ENCODE peak calls at places on chromosomes 11 and 22, in five cellular contexts. One of them, this sample, is unnamed.

GRCh38 chr11:126938718-126939117 is 61.9 kb downstream of the KIRREL3 start:
- DNase-seq in BE2C: no peak
- DNase-seq in stomach: no peak
- DNase-seq in ovary: no peak
- DNase-seq in astrocyte of the spinal cord: no peak
- DNase-seq in this sample: no peak

GRCh38 chr11:62400760-62401159 is 18.1 kb upstream of the SCGB1A1 start:
- DNase-seq in BE2C: peak; percentile 79
- DNase-seq in stomach: peak; percentile 54
- DNase-seq in ovary: peak; percentile 87
- DNase-seq in astrocyte of the spinal cord: peak; percentile 90
- DNase-seq in this sample: peak; percentile 96

GRCh38 chr11:113634940-113635575 is 71.0 kb downstream of the TMPRSS5 start:
- DNase-seq in astrocyte of the spinal cord: no peak
- DNase-seq in BE2C: no peak
- DNase-seq in stomach: no peak
- DNase-seq in ovary: no peak
- DNase-seq in this sample: no peak

GRCh38 chr11:111718436-111719325 is 47.5 kb downstream of the PPP2R1B start:
- DNase-seq in stomach: peak; percentile 73
- DNase-seq in BE2C: no peak
- DNase-seq in astrocyte of the spinal cord: peak; percentile 90
- DNase-seq in ovary: no peak
- DNase-seq in this sample: no peak

GRCh38 chr11:118644496-118644895 is 35.0 kb downstream of the TREH start:
- DNase-seq in ovary: no peak
- DNase-seq in BE2C: no peak
- DNase-seq in stomach: no peak
- DNase-seq in astrocyte of the spinal cord: no peak
- DNase-seq in this sample: no peak

GRCh38 chr11:131924446-131925240 is 554.2 kb downstream of the NTM start:
- DNase-seq in ovary: no peak
- DNase-seq in BE2C: no peak
- DNase-seq in astrocyte of the spinal cord: peak; percentile 76
- DNase-seq in stomach: no peak
- DNase-seq in this sample: no peak

GRCh38 chr11:62604460-62605130 is 2.9 kb upstream of the MTA2 start:
- DNase-seq in stomach: no peak
- DNase-seq in ovary: no peak
- DNase-seq in BE2C: no peak
- DNase-seq in astrocyte of the spinal cord: no peak
- DNase-seq in this sample: no peak

GRCh38 chr11:20050551-20051333 is 109.5 kb downstream of the DBX1 start:
- DNase-seq in BE2C: no peak
- DNase-seq in stomach: no peak
- DNase-seq in ovary: no peak
- DNase-seq in astrocyte of the spinal cord: peak; percentile 45
- DNase-seq in this sample: no peak

GRCh38 chr11:4636962-4637661 is at the start of gene OR51D1:
- DNase-seq in ovary: peak; percentile 81
- DNase-seq in stomach: peak; percentile 79
- DNase-seq in astrocyte of the spinal cord: peak; percentile 63
- DNase-seq in BE2C: peak; percentile 48
- DNase-seq in this sample: peak; percentile 41

GRCh38 chr11:118690553-118691304 is 11.3 kb upstream of the TREH start:
- DNase-seq in stomach: no peak
- DNase-seq in BE2C: no peak
- DNase-seq in ovary: no peak
- DNase-seq in astrocyte of the spinal cord: no peak
- DNase-seq in this sample: no peak

GRCh38 chr11:116427903-116428637 is 344.7 kb downstream of the BUD13 start:
- DNase-seq in stomach: no peak
- DNase-seq in astrocyte of the spinal cord: no peak
- DNase-seq in ovary: no peak
- DNase-seq in BE2C: peak; percentile 82
- DNase-seq in this sample: no peak

GRCh38 chr11:64800633-64801464 is 2.2 kb downstream of the MAP4K2 start:
- DNase-seq in ovary: peak; percentile 40
- DNase-seq in astrocyte of the spinal cord: no peak
- DNase-seq in stomach: no peak
- DNase-seq in BE2C: no peak
- DNase-seq in this sample: no peak

GRCh38 chr11:75553889-75554257 is 8.2 kb upstream of the SERPINH1 start:
- DNase-seq in BE2C: no peak
- DNase-seq in stomach: no peak
- DNase-seq in ovary: no peak
- DNase-seq in astrocyte of the spinal cord: no peak
- DNase-seq in this sample: no peak

GRCh38 chr22:22079404-22080148 is 97.0 kb upstream of the TOP3B start:
- DNase-seq in stomach: no peak
- DNase-seq in ovary: no peak
- DNase-seq in astrocyte of the spinal cord: no peak
- DNase-seq in BE2C: no peak
- DNase-seq in this sample: no peak

GRCh38 chr22:46551321-46551720 is 13.9 kb upstream of the CELSR1 start:
- DNase-seq in BE2C: no peak
- DNase-seq in ovary: no peak
- DNase-seq in astrocyte of the spinal cord: no peak
- DNase-seq in stomach: no peak
- DNase-seq in this sample: no peak

GRCh38 chr11:71120346-71120963 is 131.9 kb downstream of the SHANK2 start:
- DNase-seq in ovary: no peak
- DNase-seq in BE2C: no peak
- DNase-seq in stomach: peak; percentile 66
- DNase-seq in astrocyte of the spinal cord: no peak
- DNase-seq in this sample: no peak

GRCh38 chr22:46500201-46500600 is 37.2 kb downstream of the CELSR1 start:
- DNase-seq in stomach: no peak
- DNase-seq in ovary: no peak
- DNase-seq in BE2C: no peak
- DNase-seq in astrocyte of the spinal cord: no peak
- DNase-seq in this sample: no peak

GRCh38 chr11:95089620-95090542 is at the start of gene ENDOD1:
- DNase-seq in BE2C: peak; percentile 91
- DNase-seq in stomach: peak; percentile 85
- DNase-seq in ovary: peak; percentile 86
- DNase-seq in astrocyte of the spinal cord: peak; percentile 80
- DNase-seq in this sample: peak; percentile 85

GRCh38 chr11:135019343-135019742 is 607.3 kb upstream of the B3GAT1 start:
- DNase-seq in astrocyte of the spinal cord: no peak
- DNase-seq in ovary: no peak
- DNase-seq in BE2C: no peak
- DNase-seq in stomach: no peak
- DNase-seq in this sample: no peak

GRCh38 chr11:135017296-135017695 is 605.3 kb upstream of the B3GAT1 start:
- DNase-seq in astrocyte of the spinal cord: no peak
- DNase-seq in ovary: no peak
- DNase-seq in stomach: no peak
- DNase-seq in BE2C: no peak
- DNase-seq in this sample: no peak

GRCh38 chr11:135015966-135016365 is 603.9 kb upstream of the B3GAT1 start:
- DNase-seq in astrocyte of the spinal cord: no peak
- DNase-seq in stomach: no peak
- DNase-seq in ovary: no peak
- DNase-seq in BE2C: no peak
- DNase-seq in this sample: no peak
- TF ChIP-seq CTCF in astrocyte of the spinal cord: no peak
- TF ChIP-seq CTCF in stomach: no peak
- TF ChIP-seq CTCF in ovary: no peak
- TF ChIP-seq CTCF in BE2C: no peak
- TF ChIP-seq CTCF in this sample: no peak

DNA sequence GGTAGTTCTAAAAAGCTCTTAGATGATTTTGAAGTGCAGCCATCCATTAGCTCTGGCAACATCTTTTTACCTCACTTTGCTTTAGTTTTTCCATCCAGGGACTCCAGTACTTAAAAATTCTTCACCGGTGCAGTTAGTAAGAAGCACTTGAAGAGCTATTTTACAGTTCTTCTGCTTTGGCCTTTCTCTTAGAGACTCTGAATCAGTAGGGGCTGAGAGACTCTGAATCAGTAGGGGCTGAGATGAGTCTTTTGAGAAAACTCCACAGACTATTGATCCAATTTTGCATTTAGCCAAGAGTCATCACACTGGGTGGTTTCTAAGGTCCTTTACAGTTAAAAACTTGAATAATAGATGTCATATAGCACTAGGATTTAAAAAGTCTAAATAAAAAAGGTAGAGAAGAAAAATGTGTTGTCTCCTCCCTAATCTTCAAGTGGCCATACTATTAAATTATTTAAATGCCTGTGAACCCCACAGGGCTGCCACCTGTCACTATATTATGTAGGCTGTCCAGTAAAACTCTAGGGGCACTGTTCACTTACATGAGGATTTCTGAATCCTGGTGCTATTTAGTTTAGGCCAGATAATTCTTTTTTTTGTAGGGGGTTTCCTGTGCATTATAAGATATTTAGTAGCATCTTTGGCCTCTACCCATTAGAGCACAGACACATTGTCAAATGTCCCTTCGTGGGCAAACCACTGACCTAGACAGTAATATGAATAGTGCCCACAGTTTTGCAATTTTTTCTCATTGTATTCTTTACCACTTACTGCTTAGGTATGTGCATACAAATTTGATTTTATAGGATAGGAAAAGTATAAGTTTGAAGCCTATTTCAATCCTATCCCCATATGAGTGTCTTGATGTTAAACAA is 26.3 kb upstream of the HIKESHI start:
- DNase-seq in stomach: no peak
- DNase-seq in BE2C: no peak
- DNase-seq in astrocyte of the spinal cord: no peak
- DNase-seq in ovary: no peak
- DNase-seq in this sample: no peak
- TF ChIP-seq CTCF in stomach: no peak
- TF ChIP-seq CTCF in BE2C: peak; percentile 10
- TF ChIP-seq CTCF in astrocyte of the spinal cord: no peak
- TF ChIP-seq CTCF in ovary: no peak
- TF ChIP-seq CTCF in this sample: no peak

GRCh38 chr22:17957683-17958082 is 66.7 kb downstream of the MICAL3 start:
- DNase-seq in BE2C: no peak
- DNase-seq in ovary: no peak
- DNase-seq in stomach: no peak
- DNase-seq in astrocyte of the spinal cord: no peak
- DNase-seq in this sample: peak; percentile 74

GRCh38 chr22:17953147-17953546 is 71.2 kb downstream of the MICAL3 start:
- DNase-seq in stomach: no peak
- DNase-seq in BE2C: no peak
- DNase-seq in ovary: no peak
- DNase-seq in astrocyte of the spinal cord: no peak
- DNase-seq in this sample: no peak

GRCh38 chr22:17954860-17955587 is 69.3 kb downstream of the MICAL3 start:
- DNase-seq in astrocyte of the spinal cord: no peak
- DNase-seq in stomach: no peak
- DNase-seq in BE2C: no peak
- DNase-seq in ovary: peak; percentile 20
- DNase-seq in this sample: no peak

GRCh38 chr22:17954200-17954859 is 70.0 kb downstream of the MICAL3 start:
- DNase-seq in BE2C: no peak
- DNase-seq in astrocyte of the spinal cord: no peak
- DNase-seq in stomach: no peak
- DNase-seq in ovary: peak; percentile 2
- DNase-seq in this sample: no peak

DNA sequence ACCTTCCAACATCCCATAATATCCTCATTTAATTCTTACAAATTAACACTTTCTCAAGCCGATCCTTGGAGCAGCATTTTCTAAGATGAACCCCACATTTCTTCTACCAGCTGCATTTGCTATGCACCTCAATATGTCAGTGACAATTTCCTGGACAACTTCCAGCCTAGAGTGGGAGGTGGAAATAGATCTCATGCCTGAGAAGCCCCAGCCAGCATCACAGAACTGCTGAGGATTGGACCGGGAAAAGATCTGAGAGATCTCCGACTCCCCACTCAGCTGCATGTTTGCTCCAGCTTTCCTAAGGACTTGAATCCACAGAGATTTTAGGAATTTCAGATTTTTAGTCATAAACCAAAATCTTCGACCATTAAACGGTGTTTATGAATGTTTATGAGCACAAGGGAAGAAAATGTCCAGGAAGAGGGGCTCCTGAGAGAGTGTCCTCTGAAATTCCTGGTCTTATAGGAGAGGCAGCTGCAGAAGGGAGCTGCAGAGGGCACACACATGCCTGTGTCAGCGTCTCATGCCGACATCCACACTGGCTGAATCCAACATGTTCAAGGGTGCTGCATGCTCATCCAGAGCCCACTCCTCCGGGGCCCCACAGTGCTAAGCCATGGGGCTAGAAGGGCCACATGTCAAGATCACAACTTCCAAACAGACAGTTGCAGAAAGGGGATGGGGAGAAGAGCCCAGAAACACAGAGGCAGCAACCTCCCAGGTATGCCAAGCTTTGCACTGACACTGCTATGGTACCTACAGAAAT is 68.6 kb downstream of the MICAL3 start:
- DNase-seq in BE2C: no peak
- DNase-seq in stomach: no peak
- DNase-seq in ovary: no peak
- DNase-seq in astrocyte of the spinal cord: no peak
- DNase-seq in this sample: no peak
- TF ChIP-seq CTCF in BE2C: no peak
- TF ChIP-seq CTCF in stomach: no peak
- TF ChIP-seq CTCF in ovary: no peak
- TF ChIP-seq CTCF in astrocyte of the spinal cord: no peak
- TF ChIP-seq CTCF in this sample: no peak

GRCh38 chr11:72724851-72725730 is 27.1 kb downstream of the ARAP1 start:
- DNase-seq in ovary: peak; percentile 77
- DNase-seq in BE2C: peak; percentile 83
- DNase-seq in astrocyte of the spinal cord: peak; percentile 84
- DNase-seq in stomach: peak; percentile 81
- DNase-seq in this sample: peak; percentile 67
- TF ChIP-seq CTCF in ovary: peak; percentile 83
- TF ChIP-seq CTCF in BE2C: peak; percentile 94
- TF ChIP-seq CTCF in astrocyte of the spinal cord: peak; percentile 85
- TF ChIP-seq CTCF in stomach: peak; percentile 90
- TF ChIP-seq CTCF in this sample: peak; percentile 79

This sample was measured in foreskin fibroblast.